ENCODE peak calls at places on chromosomes 3 and 15, in ten cellular contexts. Q, R, G, U, K, E, I, W, D and F are unnamed samples.

GRCh38 chr3:66499881-66500574 is 794 bp downstream of the LRIG1 start:
- DNase-seq in Q (no peak), K (peak; percentile 40), I (peak; percentile 29), G (no peak), W (peak; percentile 47), E (peak; percentile 19), U (peak; percentile 33), D (no peak), R (peak; percentile 25), F (no peak)

GRCh38 chr3:190709351-190709773 is 153.1 kb downstream of the GMNC start:
- DNase-seq in U (no peak), R (no peak), K (no peak), W (no peak), Q (no peak), D (no peak), I (no peak), E (peak; percentile 48), G (no peak), F (no peak)

GRCh38 chr3:39148116-39149058 is 5.0 kb downstream of the CSRNP1 start:
- DNase-seq in D (no peak), R (no peak), W (no peak), Q (no peak), G (no peak), E (peak; percentile 68), U (no peak), K (no peak), I (peak; percentile 43), F (no peak)

GRCh38 chr3:42699511-42699971 is 3.1 kb downstream of the HHATL start:
- DNase-seq in D (no peak), U (no peak), K (no peak), G (no peak), R (no peak), W (no peak), Q (no peak), E (no peak), I (no peak), F (no peak)

GRCh38 chr15:57703387-57703786 is 3.1 kb upstream of the POLR2M start:
- DNase-seq in E (no peak), K (no peak), D (no peak), Q (no peak), I (no peak), U (no peak), W (no peak), R (peak; percentile 60), G (no peak), F (no peak)

GRCh38 chr3:98855811-98856400 is 45.6 kb downstream of the DCBLD2 start:
- DNase-seq in R (no peak), K (no peak), E (peak; percentile 93), I (no peak), U (no peak), G (peak; percentile 74), W (no peak), Q (no peak), D (peak; percentile 14), F (peak; percentile 26)

GRCh38 chr3:54355795-54356194 is 233.4 kb downstream of the CACNA2D3 start:
- DNase-seq in Q (no peak), G (no peak), U (no peak), D (no peak), W (no peak), I (no peak), E (no peak), R (no peak), K (no peak), F (no peak)

GRCh38 chr3:161475905-161476304 is 20.7 kb upstream of the OTOL1 start:
- DNase-seq in E (peak; percentile 5), I (no peak), D (no peak), G (no peak), W (peak; percentile 15), R (no peak), Q (no peak), K (no peak), U (no peak), F (peak; percentile 18)

GRCh38 chr3:11053926-11054503 is 61.5 kb downstream of the SLC6A1 start:
- DNase-seq in E (no peak), D (no peak), W (no peak), G (no peak), U (no peak), I (no peak), R (no peak), Q (no peak), K (no peak), F (no peak)

GRCh38 chr3:37540786-37541185 is 320.9 kb upstream of the CTDSPL start:
- DNase-seq in E (no peak), U (no peak), K (no peak), D (peak; percentile 1), W (no peak), I (no peak), Q (no peak), R (no peak), G (no peak), F (no peak)

GRCh38 chr3:101849714-101850326 is 506 bp downstream of the NFKBIZ start:
- DNase-seq in W (peak; percentile 42), R (peak; percentile 64), E (no peak), K (peak; percentile 57), G (no peak), U (peak; percentile 55), D (no peak), Q (no peak), I (peak; percentile 66), F (no peak)

GRCh38 chr3:24477090-24477656 is 17.5 kb downstream of the THRB start:
- DNase-seq in U (no peak), Q (no peak), K (no peak), E (no peak), W (no peak), I (no peak), G (no peak), R (no peak), D (no peak), F (no peak)

GRCh38 chr3:70471464-70472342 is 159.3 kb upstream of the MDFIC2 start:
- DNase-seq in W (no peak), G (no peak), Q (no peak), U (no peak), E (no peak), I (no peak), R (no peak), D (no peak), K (no peak), F (no peak)

GRCh38 chr15:58212909-58213526 is 74.8 kb downstream of the AQP9 start:
- DNase-seq in E (peak; percentile 70), I (peak; percentile 37), R (no peak), Q (no peak), K (no peak), D (no peak), U (no peak), W (peak; percentile 28), G (no peak), F (no peak)

GRCh38 chr3:130379274-130379673 is 33.8 kb downstream of the COL6A5 start:
- DNase-seq in U (no peak), D (no peak), Q (no peak), E (no peak), R (no peak), I (no peak), G (no peak), K (no peak), W (no peak), F (peak; percentile 33)

GRCh38 chr3:39383190-39383912 is at the start of gene SLC25A38:
- DNase-seq in R (peak; percentile 87), D (no peak), U (peak; percentile 76), E (peak; percentile 89), K (peak; percentile 70), I (peak; percentile 70), G (no peak), W (peak; percentile 93), Q (peak; percentile 72), F (no peak)

GRCh38 chr15:77784361-77785292 is 151.9 kb upstream of the LINGO1 start:
- DNase-seq in E (peak; percentile 17), D (no peak), U (peak; percentile 79), G (no peak), I (peak; percentile 34), R (no peak), K (no peak), W (peak; percentile 28), Q (no peak), F (no peak)

GRCh38 chr15:67819636-67820035 is 5.7 kb upstream of the SKOR1 start:
- DNase-seq in K (no peak), E (no peak), U (no peak), D (no peak), W (no peak), I (no peak), Q (no peak), R (no peak), G (no peak), F (no peak)

GRCh38 chr3:156643729-156644389 is 30.5 kb upstream of the TIPARP start:
- DNase-seq in Q (no peak), G (no peak), U (no peak), W (no peak), K (no peak), D (no peak), I (no peak), R (peak; percentile 49), E (peak; percentile 61), F (no peak)

GRCh38 chr3:123405936-123406510 is 42.9 kb downstream of the ADCY5 start:
- DNase-seq in K (no peak), D (no peak), R (no peak), U (no peak), E (no peak), Q (no peak), I (no peak), G (no peak), W (no peak), F (no peak)